ENCODE peak calls at places on chromosomes 13 and 19, in five cellular contexts. One of them, this sample, is unnamed.

GRCh38 chr13:111383591-111384440 is 63.4 kb downstream of the TEX29 start:
- DNase-seq in stimulated activated CD8-positive, alpha-beta memory T cell treated with anti-CD3 and anti-CD28 coated beads, Interleukin-4, amount 100 ng/mL, for 1 hour: no peak
- DNase-seq in mammary epithelial cell: no peak
- DNase-seq in T-cell: no peak
- DNase-seq in H9: peak
- DNase-seq in this sample: no peak

GRCh38 chr13:29746167-29746677 is 104.2 kb downstream of the UBL3 start:
- DNase-seq in stimulated activated CD8-positive, alpha-beta memory T cell treated with anti-CD3 and anti-CD28 coated beads, Interleukin-4, amount 100 ng/mL, for 1 hour: no peak
- DNase-seq in mammary epithelial cell: no peak
- DNase-seq in T-cell: no peak
- DNase-seq in H9: no peak
- DNase-seq in this sample: no peak

GRCh38 chr19:50796128-50796633 is 6.0 kb downstream of the ACP4 start:
- DNase-seq in stimulated activated CD8-positive, alpha-beta memory T cell treated with anti-CD3 and anti-CD28 coated beads, Interleukin-4, amount 100 ng/mL, for 1 hour: no peak
- DNase-seq in mammary epithelial cell: no peak
- DNase-seq in T-cell: no peak
- DNase-seq in H9: no peak
- DNase-seq in this sample: no peak

GRCh38 chr13:21075303-21076264 is 14.2 kb upstream of the LATS2 start:
- DNase-seq in stimulated activated CD8-positive, alpha-beta memory T cell treated with anti-CD3 and anti-CD28 coated beads, Interleukin-4, amount 100 ng/mL, for 1 hour: no peak
- DNase-seq in mammary epithelial cell: no peak
- DNase-seq in T-cell: no peak
- DNase-seq in H9: peak
- DNase-seq in this sample: no peak

GRCh38 chr13:98557934-98558630 is 18.8 kb downstream of the STK24 start:
- DNase-seq in stimulated activated CD8-positive, alpha-beta memory T cell treated with anti-CD3 and anti-CD28 coated beads, Interleukin-4, amount 100 ng/mL, for 1 hour: no peak
- DNase-seq in mammary epithelial cell: no peak
- DNase-seq in T-cell: no peak
- DNase-seq in H9: no peak
- DNase-seq in this sample: no peak

GRCh38 chr13:24112791-24113190 is 47.7 kb upstream of the SPATA13 start:
- DNase-seq in stimulated activated CD8-positive, alpha-beta memory T cell treated with anti-CD3 and anti-CD28 coated beads, Interleukin-4, amount 100 ng/mL, for 1 hour: no peak
- DNase-seq in mammary epithelial cell: no peak
- DNase-seq in T-cell: no peak
- DNase-seq in H9: no peak
- DNase-seq in this sample: no peak

GRCh38 chr19:5563941-5564612 is 3.7 kb downstream of the TINCR start:
- DNase-seq in stimulated activated CD8-positive, alpha-beta memory T cell treated with anti-CD3 and anti-CD28 coated beads, Interleukin-4, amount 100 ng/mL, for 1 hour: no peak
- DNase-seq in mammary epithelial cell: peak
- DNase-seq in T-cell: no peak
- DNase-seq in H9: no peak
- DNase-seq in this sample: no peak

GRCh38 chr19:30131246-30131645 is 189.2 kb downstream of the URI1 start:
- DNase-seq in stimulated activated CD8-positive, alpha-beta memory T cell treated with anti-CD3 and anti-CD28 coated beads, Interleukin-4, amount 100 ng/mL, for 1 hour: no peak
- DNase-seq in mammary epithelial cell: no peak
- DNase-seq in T-cell: no peak
- DNase-seq in H9: no peak
- DNase-seq in this sample: no peak

GRCh38 chr13:98098511-98098910 is 44.4 kb upstream of the FARP1 start:
- DNase-seq in stimulated activated CD8-positive, alpha-beta memory T cell treated with anti-CD3 and anti-CD28 coated beads, Interleukin-4, amount 100 ng/mL, for 1 hour: no peak
- DNase-seq in mammary epithelial cell: no peak
- DNase-seq in T-cell: no peak
- DNase-seq in H9: no peak
- DNase-seq in this sample: no peak

GRCh38 chr19:30848626-30849322 is 476.6 kb downstream of the ZNF536 start:
- DNase-seq in stimulated activated CD8-positive, alpha-beta memory T cell treated with anti-CD3 and anti-CD28 coated beads, Interleukin-4, amount 100 ng/mL, for 1 hour: no peak
- DNase-seq in mammary epithelial cell: no peak
- DNase-seq in T-cell: no peak
- DNase-seq in H9: no peak
- DNase-seq in this sample: no peak

GRCh38 chr19:1231729-1232128 is 6.1 kb downstream of the CBARP start:
- DNase-seq in stimulated activated CD8-positive, alpha-beta memory T cell treated with anti-CD3 and anti-CD28 coated beads, Interleukin-4, amount 100 ng/mL, for 1 hour: no peak
- DNase-seq in mammary epithelial cell: no peak
- DNase-seq in T-cell: no peak
- DNase-seq in H9: no peak
- DNase-seq in this sample: no peak

GRCh38 chr19:38736036-38736412 is 8.2 kb downstream of the CAPN12 start:
- DNase-seq in stimulated activated CD8-positive, alpha-beta memory T cell treated with anti-CD3 and anti-CD28 coated beads, Interleukin-4, amount 100 ng/mL, for 1 hour: peak
- DNase-seq in mammary epithelial cell: no peak
- DNase-seq in T-cell: peak
- DNase-seq in H9: peak
- DNase-seq in this sample: peak

GRCh38 chr19:10384580-10384979 is 4.2 kb upstream of the TYK2 start:
- DNase-seq in stimulated activated CD8-positive, alpha-beta memory T cell treated with anti-CD3 and anti-CD28 coated beads, Interleukin-4, amount 100 ng/mL, for 1 hour: no peak
- DNase-seq in mammary epithelial cell: no peak
- DNase-seq in T-cell: no peak
- DNase-seq in H9: no peak
- DNase-seq in this sample: no peak

GRCh38 chr19:33152178-33152577 is 20.3 kb downstream of the WDR88 start:
- DNase-seq in stimulated activated CD8-positive, alpha-beta memory T cell treated with anti-CD3 and anti-CD28 coated beads, Interleukin-4, amount 100 ng/mL, for 1 hour: no peak
- DNase-seq in mammary epithelial cell: no peak
- DNase-seq in T-cell: no peak
- DNase-seq in H9: no peak
- DNase-seq in this sample: no peak

GRCh38 chr19:1000591-1001537 is 645 bp downstream of the GRIN3B start:
- DNase-seq in stimulated activated CD8-positive, alpha-beta memory T cell treated with anti-CD3 and anti-CD28 coated beads, Interleukin-4, amount 100 ng/mL, for 1 hour: no peak
- DNase-seq in mammary epithelial cell: no peak
- DNase-seq in T-cell: no peak
- DNase-seq in H9: no peak
- DNase-seq in this sample: no peak

GRCh38 chr19:17757125-17757524 is 5.8 kb downstream of the FCHO1 start:
- DNase-seq in stimulated activated CD8-positive, alpha-beta memory T cell treated with anti-CD3 and anti-CD28 coated beads, Interleukin-4, amount 100 ng/mL, for 1 hour: no peak
- DNase-seq in mammary epithelial cell: peak
- DNase-seq in T-cell: no peak
- DNase-seq in H9: no peak
- DNase-seq in this sample: no peak

GRCh38 chr19:17011485-17011884 is 15.1 kb downstream of the CPAMD8 start:
- DNase-seq in stimulated activated CD8-positive, alpha-beta memory T cell treated with anti-CD3 and anti-CD28 coated beads, Interleukin-4, amount 100 ng/mL, for 1 hour: no peak
- DNase-seq in mammary epithelial cell: no peak
- DNase-seq in T-cell: no peak
- DNase-seq in H9: no peak
- DNase-seq in this sample: no peak

GRCh38 chr19:4976412-4977298 is 7.7 kb downstream of the KDM4B start:
- DNase-seq in stimulated activated CD8-positive, alpha-beta memory T cell treated with anti-CD3 and anti-CD28 coated beads, Interleukin-4, amount 100 ng/mL, for 1 hour: no peak
- DNase-seq in mammary epithelial cell: peak
- DNase-seq in T-cell: peak
- DNase-seq in H9: peak
- DNase-seq in this sample: no peak

GRCh38 chr13:97372929-97373328 is 61.0 kb upstream of the RAP2A start:
- DNase-seq in stimulated activated CD8-positive, alpha-beta memory T cell treated with anti-CD3 and anti-CD28 coated beads, Interleukin-4, amount 100 ng/mL, for 1 hour: no peak
- DNase-seq in mammary epithelial cell: no peak
- DNase-seq in T-cell: no peak
- DNase-seq in H9: no peak
- DNase-seq in this sample: no peak

GRCh38 chr13:112574476-112575294 is 13.3 kb downstream of the TUBGCP3 start:
- DNase-seq in stimulated activated CD8-positive, alpha-beta memory T cell treated with anti-CD3 and anti-CD28 coated beads, Interleukin-4, amount 100 ng/mL, for 1 hour: no peak
- DNase-seq in mammary epithelial cell: no peak
- DNase-seq in T-cell: no peak
- DNase-seq in H9: no peak
- DNase-seq in this sample: no peak

GRCh38 chr19:33133438-33134031 is 1.6 kb downstream of the WDR88 start:
- DNase-seq in stimulated activated CD8-positive, alpha-beta memory T cell treated with anti-CD3 and anti-CD28 coated beads, Interleukin-4, amount 100 ng/mL, for 1 hour: no peak
- DNase-seq in mammary epithelial cell: no peak
- DNase-seq in T-cell: no peak
- DNase-seq in H9: peak
- DNase-seq in this sample: no peak

GRCh38 chr13:44165895-44166496 is 207.6 kb upstream of the SERP2 start:
- DNase-seq in stimulated activated CD8-positive, alpha-beta memory T cell treated with anti-CD3 and anti-CD28 coated beads, Interleukin-4, amount 100 ng/mL, for 1 hour: no peak
- DNase-seq in mammary epithelial cell: peak
- DNase-seq in T-cell: no peak
- DNase-seq in H9: peak
- DNase-seq in this sample: no peak

GRCh38 chr13:27200413-27201066 is 28.9 kb upstream of the USP12 start:
- DNase-seq in stimulated activated CD8-positive, alpha-beta memory T cell treated with anti-CD3 and anti-CD28 coated beads, Interleukin-4, amount 100 ng/mL, for 1 hour: no peak
- DNase-seq in mammary epithelial cell: no peak
- DNase-seq in T-cell: no peak
- DNase-seq in H9: no peak
- DNase-seq in this sample: no peak

GRCh38 chr13:107838592-107839161 is 376.7 kb downstream of the LIG4 start:
- DNase-seq in stimulated activated CD8-positive, alpha-beta memory T cell treated with anti-CD3 and anti-CD28 coated beads, Interleukin-4, amount 100 ng/mL, for 1 hour: no peak
- DNase-seq in mammary epithelial cell: no peak
- DNase-seq in T-cell: no peak
- DNase-seq in H9: no peak
- DNase-seq in this sample: no peak

GRCh38 chr13:59477011-59477410 is 686.7 kb downstream of the DIAPH3 start:
- DNase-seq in stimulated activated CD8-positive, alpha-beta memory T cell treated with anti-CD3 and anti-CD28 coated beads, Interleukin-4, amount 100 ng/mL, for 1 hour: no peak
- DNase-seq in mammary epithelial cell: no peak
- DNase-seq in T-cell: no peak
- DNase-seq in H9: no peak
- DNase-seq in this sample: no peak

GRCh38 chr13:19863323-19864017 is at the start of gene ZMYM5:
- DNase-seq in stimulated activated CD8-positive, alpha-beta memory T cell treated with anti-CD3 and anti-CD28 coated beads, Interleukin-4, amount 100 ng/mL, for 1 hour: peak
- DNase-seq in mammary epithelial cell: peak
- DNase-seq in T-cell: peak
- DNase-seq in H9: peak
- DNase-seq in this sample: peak

GRCh38 chr19:33603377-33603776 is 18.4 kb upstream of the CHST8 start:
- DNase-seq in stimulated activated CD8-positive, alpha-beta memory T cell treated with anti-CD3 and anti-CD28 coated beads, Interleukin-4, amount 100 ng/mL, for 1 hour: no peak
- DNase-seq in mammary epithelial cell: peak
- DNase-seq in T-cell: no peak
- DNase-seq in H9: no peak
- DNase-seq in this sample: no peak

GRCh38 chr13:37136187-37136586 is 30.7 kb upstream of the CSNK1A1L start:
- DNase-seq in stimulated activated CD8-positive, alpha-beta memory T cell treated with anti-CD3 and anti-CD28 coated beads, Interleukin-4, amount 100 ng/mL, for 1 hour: no peak
- DNase-seq in mammary epithelial cell: no peak
- DNase-seq in T-cell: no peak
- DNase-seq in H9: no peak
- DNase-seq in this sample: no peak

GRCh38 chr13:105925496-105925895 is 610.0 kb downstream of the EFNB2 start:
- DNase-seq in stimulated activated CD8-positive, alpha-beta memory T cell treated with anti-CD3 and anti-CD28 coated beads, Interleukin-4, amount 100 ng/mL, for 1 hour: no peak
- DNase-seq in mammary epithelial cell: peak
- DNase-seq in T-cell: no peak
- DNase-seq in H9: no peak
- DNase-seq in this sample: no peak

GRCh38 chr19:1181606-1182005 is 7.5 kb upstream of the SBNO2 start:
- DNase-seq in stimulated activated CD8-positive, alpha-beta memory T cell treated with anti-CD3 and anti-CD28 coated beads, Interleukin-4, amount 100 ng/mL, for 1 hour: no peak
- DNase-seq in mammary epithelial cell: peak
- DNase-seq in T-cell: no peak
- DNase-seq in H9: no peak
- DNase-seq in this sample: no peak

GRCh38 chr19:47357788-47358680 is 8.9 kb downstream of the DHX34 start:
- DNase-seq in stimulated activated CD8-positive, alpha-beta memory T cell treated with anti-CD3 and anti-CD28 coated beads, Interleukin-4, amount 100 ng/mL, for 1 hour: no peak
- DNase-seq in mammary epithelial cell: no peak
- DNase-seq in T-cell: no peak
- DNase-seq in H9: peak
- DNase-seq in this sample: no peak

GRCh38 chr19:30784850-30785459 is 412.8 kb downstream of the ZNF536 start:
- DNase-seq in stimulated activated CD8-positive, alpha-beta memory T cell treated with anti-CD3 and anti-CD28 coated beads, Interleukin-4, amount 100 ng/mL, for 1 hour: peak
- DNase-seq in mammary epithelial cell: peak
- DNase-seq in T-cell: peak
- DNase-seq in H9: peak
- DNase-seq in this sample: no peak